ENCODE peak calls at places on chromosomes 7 and 10, in five cellular contexts. One of them, this sample, is unnamed. For H3K4me1, the result is how much of the 10 kb centered on the place peaks cover.

GRCh38 chr10:91525939-91526712 is 106.7 kb downstream of the PPP1R3C start:
- DNase-seq in lower lobe of right lung: no peak
- DNase-seq in Panc1: no peak
- DNase-seq in neural progenitor cell: no peak
- DNase-seq in HCT116: no peak
- DNase-seq in this sample: no peak

GRCh38 chr10:856405-857157 is 74.9 kb downstream of the LARP4B start:
- DNase-seq in lower lobe of right lung: no peak
- DNase-seq in Panc1: no peak
- DNase-seq in neural progenitor cell: no peak
- DNase-seq in HCT116: no peak
- DNase-seq in this sample: no peak

GRCh38 chr7:138125598-138126111 is 49.4 kb downstream of the AKR1D1 start:
- DNase-seq in lower lobe of right lung: no peak
- DNase-seq in Panc1: no peak
- DNase-seq in neural progenitor cell: no peak
- DNase-seq in HCT116: no peak
- DNase-seq in this sample: no peak

GRCh38 chr7:126699707-126700106 is 553.0 kb downstream of the GRM8 start:
- DNase-seq in lower lobe of right lung: no peak
- DNase-seq in Panc1: no peak
- DNase-seq in neural progenitor cell: no peak
- DNase-seq in HCT116: no peak
- DNase-seq in this sample: no peak

GRCh38 chr7:127056202-127056601 is 196.5 kb downstream of the GRM8 start:
- DNase-seq in lower lobe of right lung: no peak
- DNase-seq in Panc1: no peak
- DNase-seq in neural progenitor cell: no peak
- DNase-seq in HCT116: no peak
- DNase-seq in this sample: no peak

GRCh38 chr7:151064993-151065392 is 5.6 kb downstream of the SLC4A2 start:
- DNase-seq in lower lobe of right lung: no peak
- DNase-seq in Panc1: no peak
- DNase-seq in neural progenitor cell: no peak
- DNase-seq in HCT116: no peak
- DNase-seq in this sample: no peak

GRCh38 chr10:42936580-42936979 is 140.3 kb upstream of the RET start:
- DNase-seq in lower lobe of right lung: no peak
- DNase-seq in Panc1: no peak
- DNase-seq in neural progenitor cell: no peak
- DNase-seq in HCT116: no peak
- DNase-seq in this sample: no peak

GRCh38 chr10:79476645-79477044 is 31.2 kb upstream of the ZCCHC24 start:
- DNase-seq in lower lobe of right lung: no peak
- DNase-seq in Panc1: no peak
- DNase-seq in neural progenitor cell: no peak
- DNase-seq in HCT116: no peak
- DNase-seq in this sample: no peak

GRCh38 chr10:30438016-30438850 is 4.2 kb downstream of the MAP3K8 start:
- DNase-seq in lower lobe of right lung: no peak
- DNase-seq in Panc1: no peak
- DNase-seq in neural progenitor cell: no peak
- DNase-seq in HCT116: no peak
- DNase-seq in this sample: no peak

GRCh38 chr7:94584113-94584512 is 71.8 kb downstream of the SGCE start:
- DNase-seq in lower lobe of right lung: no peak
- DNase-seq in Panc1: no peak
- DNase-seq in neural progenitor cell: no peak
- DNase-seq in HCT116: no peak
- DNase-seq in this sample: no peak

GRCh38 chr7:78260826-78261225 is 462.3 kb downstream of the PHTF2 start:
- DNase-seq in lower lobe of right lung: no peak
- DNase-seq in Panc1: no peak
- DNase-seq in neural progenitor cell: no peak
- DNase-seq in HCT116: no peak
- DNase-seq in this sample: no peak

GRCh38 chr7:103597606-103598005 is 151.6 kb upstream of the SLC26A5 start:
- DNase-seq in lower lobe of right lung: no peak
- DNase-seq in Panc1: no peak
- DNase-seq in neural progenitor cell: no peak
- DNase-seq in HCT116: no peak
- DNase-seq in this sample: no peak

GRCh38 chr7:5636914-5637313 is 144.5 kb downstream of the RNF216 start:
- DNase-seq in lower lobe of right lung: no peak
- DNase-seq in Panc1: no peak
- DNase-seq in neural progenitor cell: peak
- DNase-seq in HCT116: no peak
- DNase-seq in this sample: no peak

GRCh38 chr7:137015015-137015414 is 146.6 kb downstream of the CHRM2 start:
- DNase-seq in lower lobe of right lung: no peak
- DNase-seq in Panc1: no peak
- DNase-seq in neural progenitor cell: no peak
- DNase-seq in HCT116: no peak
- DNase-seq in this sample: no peak

GRCh38 chr7:119482209-119482608 is 790.8 kb upstream of the KCND2 start:
- DNase-seq in lower lobe of right lung: no peak
- DNase-seq in Panc1: no peak
- DNase-seq in neural progenitor cell: peak
- DNase-seq in HCT116: peak
- DNase-seq in this sample: no peak

GRCh38 chr7:151802469-151802846 is 74.5 kb downstream of the PRKAG2 start:
- DNase-seq in lower lobe of right lung: peak
- DNase-seq in Panc1: no peak
- DNase-seq in neural progenitor cell: no peak
- DNase-seq in HCT116: no peak
- DNase-seq in this sample: no peak

GRCh38 chr10:21926358-21926890 is 77.1 kb downstream of the DNAJC1 start:
- DNase-seq in lower lobe of right lung: no peak
- DNase-seq in Panc1: no peak
- DNase-seq in neural progenitor cell: no peak
- DNase-seq in HCT116: no peak
- DNase-seq in this sample: peak

GRCh38 chr10:43623351-43623750 is 17.1 kb downstream of the ZNF485 start:
- DNase-seq in lower lobe of right lung: no peak
- DNase-seq in Panc1: no peak
- DNase-seq in neural progenitor cell: no peak
- DNase-seq in HCT116: no peak
- DNase-seq in this sample: no peak

GRCh38 chr10:85864173-85864549 is 502.4 kb downstream of the GRID1 start:
- DNase-seq in lower lobe of right lung: no peak
- DNase-seq in Panc1: no peak
- DNase-seq in neural progenitor cell: no peak
- DNase-seq in HCT116: no peak
- DNase-seq in this sample: no peak

GRCh38 chr10:75358835-75359421 is 42.6 kb downstream of the ZNF503 start:
- DNase-seq in lower lobe of right lung: no peak
- DNase-seq in Panc1: no peak
- DNase-seq in neural progenitor cell: no peak
- DNase-seq in HCT116: no peak
- DNase-seq in this sample: peak

GRCh38 chr7:106693659-106694353 is 32.8 kb upstream of the CCDC71L start:
- DNase-seq in lower lobe of right lung: no peak
- DNase-seq in Panc1: no peak
- DNase-seq in neural progenitor cell: no peak
- DNase-seq in HCT116: no peak
- DNase-seq in this sample: no peak

GRCh38 chr7:19119901-19120486 is 2.6 kb upstream of the TWIST1 start:
- DNase-seq in lower lobe of right lung: no peak
- DNase-seq in Panc1: no peak
- DNase-seq in neural progenitor cell: peak
- DNase-seq in HCT116: no peak
- DNase-seq in this sample: no peak

GRCh38 chr7:82805527-82805960 is 357.1 kb downstream of the PCLO start:
- DNase-seq in lower lobe of right lung: no peak
- DNase-seq in Panc1: peak
- DNase-seq in neural progenitor cell: peak
- DNase-seq in HCT116: peak
- DNase-seq in this sample: peak

GRCh38 chr10:92901819-92902234 is 53.5 kb downstream of the EXOC6 start:
- DNase-seq in lower lobe of right lung: no peak
- DNase-seq in Panc1: no peak
- DNase-seq in neural progenitor cell: no peak
- DNase-seq in HCT116: no peak
- DNase-seq in this sample: no peak

GRCh38 chr10:130335336-130335735 is 199.1 kb downstream of the GLRX3 start:
- DNase-seq in lower lobe of right lung: no peak
- DNase-seq in Panc1: no peak
- DNase-seq in neural progenitor cell: no peak
- DNase-seq in HCT116: no peak
- DNase-seq in this sample: no peak

GRCh38 chr10:24408365-24408764 is 199.4 kb downstream of the KIAA1217 start:
- DNase-seq in lower lobe of right lung: no peak
- DNase-seq in Panc1: no peak
- DNase-seq in neural progenitor cell: no peak
- DNase-seq in HCT116: no peak
- DNase-seq in this sample: no peak

GRCh38 chr7:105055084-105055483 is 41.1 kb downstream of the KMT2E start:
- DNase-seq in lower lobe of right lung: no peak
- DNase-seq in Panc1: no peak
- DNase-seq in neural progenitor cell: no peak
- DNase-seq in HCT116: no peak
- DNase-seq in this sample: no peak

GRCh38 chr7:105055621-105056020 is 41.6 kb downstream of the KMT2E start:
- DNase-seq in lower lobe of right lung: no peak
- DNase-seq in Panc1: no peak
- DNase-seq in neural progenitor cell: no peak
- DNase-seq in HCT116: no peak
- DNase-seq in this sample: no peak

GRCh38 chr7:105047932-105048331 is 33.9 kb downstream of the KMT2E start:
- DNase-seq in lower lobe of right lung: no peak
- DNase-seq in Panc1: no peak
- DNase-seq in neural progenitor cell: no peak
- DNase-seq in HCT116: no peak
- DNase-seq in this sample: no peak

GRCh38 chr7:105046414-105046813 is 32.4 kb downstream of the KMT2E start:
- DNase-seq in lower lobe of right lung: no peak
- DNase-seq in Panc1: no peak
- DNase-seq in neural progenitor cell: no peak
- DNase-seq in HCT116: no peak
- DNase-seq in this sample: no peak

GRCh38 chr7:105050493-105050892 is 36.5 kb downstream of the KMT2E start:
- DNase-seq in lower lobe of right lung: no peak
- DNase-seq in Panc1: no peak
- DNase-seq in neural progenitor cell: no peak
- DNase-seq in HCT116: no peak
- DNase-seq in this sample: no peak
- H3K4me1 ChIP-seq in lower lobe of right lung: under half
- H3K4me1 ChIP-seq in Panc1: under half
- H3K4me1 ChIP-seq in neural progenitor cell: under half
- H3K4me1 ChIP-seq in HCT116: under half
- H3K4me1 ChIP-seq in this sample: under half

GRCh38 chr10:133280391-133281059 is 3.9 kb upstream of the ADAM8 start:
- DNase-seq in lower lobe of right lung: no peak
- DNase-seq in Panc1: no peak
- DNase-seq in neural progenitor cell: no peak
- DNase-seq in HCT116: no peak
- DNase-seq in this sample: no peak
- TF ChIP-seq CTCF in lower lobe of right lung: no peak
- TF ChIP-seq CTCF in Panc1: no peak
- TF ChIP-seq CTCF in neural progenitor cell: no peak
- TF ChIP-seq CTCF in HCT116: no peak
- TF ChIP-seq CTCF in this sample: no peak

GRCh38 chr10:120505056-120505455 is 48.0 kb downstream of the PLPP4 start:
- DNase-seq in lower lobe of right lung: no peak
- DNase-seq in Panc1: no peak
- DNase-seq in neural progenitor cell: peak
- DNase-seq in HCT116: no peak
- DNase-seq in this sample: no peak
- H3K4me1 ChIP-seq in lower lobe of right lung: under half
- H3K4me1 ChIP-seq in Panc1: under half
- H3K4me1 ChIP-seq in neural progenitor cell: under half
- H3K4me1 ChIP-seq in HCT116: under half
- H3K4me1 ChIP-seq in this sample: half or more

GRCh38 chr10:59508956-59509355 is 146.6 kb upstream of the FAM13C start:
- DNase-seq in lower lobe of right lung: no peak
- DNase-seq in Panc1: no peak
- DNase-seq in neural progenitor cell: no peak
- DNase-seq in HCT116: no peak
- DNase-seq in this sample: no peak
- TF ChIP-seq CTCF in lower lobe of right lung: no peak
- TF ChIP-seq CTCF in Panc1: no peak
- TF ChIP-seq CTCF in neural progenitor cell: no peak
- TF ChIP-seq CTCF in HCT116: no peak
- TF ChIP-seq CTCF in this sample: no peak

This sample was measured in keratinocyte.